ENCODE peak calls at places on chromosomes 16 and 17, in eight cellular contexts. C is colonic mucosa, D is LoVo, Z is GOT3, K is HTR-8/SVneo, T is MM.1S, M is amniotic stem cell, G is glutamatergic neuron. W is an unnamed sample.

GRCh38 chr17:45221081-45221996 is at the start of gene FMNL1:
- DNase-seq in M (no peak), D (no peak), T (peak), Z (no peak), C (peak), K (no peak), G (peak), W (no peak)

GRCh38 chr17:78884876-78885667 is 17.9 kb downstream of the CEP295NL start:
- DNase-seq in G (no peak), K (no peak), C (no peak), M (no peak), Z (no peak), D (no peak), T (no peak), W (no peak)

GRCh38 chr17:6479626-6480324 is 35.5 kb downstream of the PIMREG start:
- DNase-seq in K (no peak), D (no peak), M (no peak), C (no peak), T (no peak), Z (no peak), G (no peak), W (no peak)

GRCh38 chr16:72856797-72857196 is 191.1 kb downstream of the ZFHX3 start:
- DNase-seq in T (no peak), D (no peak), M (no peak), C (no peak), K (peak), G (peak), Z (no peak), W (no peak)

GRCh38 chr17:53719229-53719628 is 103.5 kb upstream of the KIF2B start:
- DNase-seq in C (no peak), M (no peak), K (no peak), Z (no peak), D (no peak), T (no peak), G (no peak), W (no peak)

GRCh38 chr17:44757045-44757917 is 1.5 kb upstream of the ADAM11 start:
- DNase-seq in K (no peak), Z (no peak), M (no peak), C (no peak), G (no peak), D (no peak), T (no peak), W (no peak)

GRCh38 chr16:90019543-90020259 is 445 bp upstream of the DBNDD1 start:
- DNase-seq in T (peak), Z (no peak), D (peak), M (no peak), G (peak), C (peak), K (peak), W (no peak)

GRCh38 chr16:87174061-87174460 is 143.1 kb downstream of the C16orf95 start:
- DNase-seq in T (no peak), M (no peak), G (no peak), C (no peak), K (no peak), D (no peak), Z (no peak), W (no peak)

GRCh38 chr17:77707546-77707945 is 251.0 kb upstream of the TNRC6C start:
- DNase-seq in Z (no peak), T (no peak), D (no peak), C (peak), K (no peak), M (no peak), G (no peak), W (no peak)

GRCh38 chr17:45942284-45942683 is 47.9 kb downstream of the MAPT start:
- DNase-seq in G (peak), C (no peak), K (no peak), M (no peak), Z (no peak), D (no peak), T (no peak), W (no peak)

GRCh38 chr17:2855063-2855600 is 58.9 kb downstream of the RAP1GAP2 start:
- DNase-seq in G (no peak), K (no peak), D (no peak), M (no peak), Z (no peak), C (no peak), T (no peak), W (no peak)

GRCh38 chr16:78045865-78046581 is 23.7 kb downstream of the CLEC3A start:
- DNase-seq in M (no peak), K (peak), C (peak), D (no peak), G (peak), Z (no peak), T (no peak), W (no peak)

GRCh38 chr17:80080081-80080480 is 21.3 kb upstream of the GAA start:
- DNase-seq in T (no peak), D (no peak), G (no peak), K (no peak), C (no peak), M (no peak), Z (no peak), W (no peak)

GRCh38 chr17:64133546-64134215 is 3.7 kb upstream of the ERN1 start:
- DNase-seq in D (peak), G (no peak), Z (no peak), M (peak), C (no peak), K (peak), T (peak), W (peak)

GRCh38 chr17:76805319-76805718 is 62.9 kb upstream of the MGAT5B start:
- DNase-seq in T (no peak), G (no peak), M (no peak), Z (no peak), C (no peak), K (no peak), D (peak), W (no peak)

GRCh38 chr16:72317378-72317777 is 145.4 kb upstream of the PMFBP1 start:
- DNase-seq in C (no peak), G (no peak), Z (no peak), K (no peak), M (no peak), T (no peak), D (no peak), W (no peak)

GRCh38 chr17:82536220-82537201 is 17.0 kb downstream of the FOXK2 start:
- DNase-seq in Z (no peak), G (no peak), K (no peak), C (peak), D (no peak), T (peak), M (peak), W (no peak)

GRCh38 chr17:79702550-79703236 is 28.1 kb upstream of the ENPP7 start:
- DNase-seq in D (no peak), T (no peak), M (no peak), C (no peak), G (no peak), Z (no peak), K (no peak), W (no peak)

GRCh38 chr17:40646791-40647548 is 648 bp downstream of the SMARCE1 start:
- DNase-seq in T (peak), G (peak), Z (no peak), D (peak), K (no peak), C (no peak), M (no peak), W (no peak)

GRCh38 chr16:3578610-3579551 is 1.7 kb upstream of the NLRC3 start:
- DNase-seq in M (no peak), C (no peak), Z (no peak), K (peak), T (peak), G (no peak), D (no peak), W (no peak)

GRCh38 chr17:43026610-43027009 is 1.6 kb downstream of the RND2 start:
- DNase-seq in T (no peak), M (no peak), D (no peak), C (no peak), Z (no peak), G (no peak), K (no peak), W (no peak)

GRCh38 chr16:60675022-60675421 is 1361.2 kb downstream of the CDH8 start:
- DNase-seq in D (no peak), T (no peak), K (no peak), Z (no peak), M (no peak), C (no peak), G (no peak), W (no peak)

GRCh38 chr16:89185062-89185751 is 13.7 kb downstream of the CDH15 start:
- DNase-seq in T (no peak), C (peak), G (no peak), D (no peak), K (no peak), Z (no peak), M (no peak), W (no peak)

GRCh38 chr16:58661199-58661830 is 23.3 kb downstream of the SLC38A7 start:
- DNase-seq in G (peak), M (peak), K (peak), D (peak), Z (no peak), C (peak), T (peak), W (peak)

GRCh38 chr17:81923302-81924260 is 4.0 kb downstream of the MAFG start:
- DNase-seq in D (no peak), G (peak), K (no peak), Z (peak), C (peak), T (peak), M (peak), W (no peak)

GRCh38 chr16:62298567-62298966 is 262.3 kb upstream of the CDH8 start:
- DNase-seq in K (no peak), Z (no peak), M (no peak), C (no peak), G (no peak), D (no peak), T (no peak), W (no peak)

GRCh38 chr16:22007509-22008214 is at the start of gene MOSMO:
- DNase-seq in G (peak), Z (peak), K (peak), D (peak), C (peak), T (peak), M (no peak), W (no peak)

GRCh38 chr17:13002761-13003453 is 14.9 kb downstream of the ELAC2 start:
- DNase-seq in Z (no peak), C (peak), M (peak), K (peak), T (peak), D (peak), G (peak), W (no peak)

GRCh38 chr17:78230996-78231931 is at the start of gene TMEM235:
- DNase-seq in C (no peak), M (no peak), K (no peak), Z (no peak), G (no peak), T (no peak), D (no peak), W (no peak)

GRCh38 chr16:55041540-55042234 is 111.0 kb downstream of the IRX5 start:
- DNase-seq in C (no peak), K (no peak), G (no peak), M (no peak), D (no peak), T (no peak), Z (no peak), W (no peak)

GRCh38 chr17:81153340-81153803 is 11.9 kb upstream of the PVALEF start:
- DNase-seq in K (no peak), T (peak), G (peak), D (no peak), C (no peak), M (no peak), Z (no peak), W (no peak)

GRCh38 chr16:50273888-50274770 is 7.8 kb downstream of the ADCY7 start:
- DNase-seq in T (peak), C (peak), M (no peak), K (no peak), G (no peak), Z (no peak), D (no peak), W (no peak)

GRCh38 chr17:37490022-37490587 is 414 bp downstream of the DUSP14 start:
- DNase-seq in G (peak), K (peak), C (peak), Z (peak), T (peak), M (peak), D (peak), W (no peak)

GRCh38 chr17:65756760-65757159 is 195.3 kb upstream of the AXIN2 start:
- DNase-seq in Z (no peak), M (no peak), T (no peak), G (no peak), K (no peak), D (no peak), C (no peak), W (no peak)

GRCh38 chr16:73228649-73229048 is 180.7 kb upstream of the ZFHX3 start:
- DNase-seq in G (no peak), Z (no peak), T (no peak), K (no peak), D (no peak), C (no peak), M (peak), W (no peak)

GRCh38 chr17:34895388-34895787 is 65.9 kb downstream of the CCT6B start:
- DNase-seq in K (no peak), C (no peak), M (no peak), T (no peak), Z (no peak), D (no peak), G (no peak), W (no peak)

GRCh38 chr16:85718153-85718477 is 29.4 kb upstream of the GINS2 start:
- DNase-seq in C (no peak), G (no peak), K (no peak), T (no peak), D (no peak), M (no peak), Z (no peak), W (no peak)

GRCh38 chr17:14014647-14015046 is 54.7 kb upstream of the COX10 start:
- DNase-seq in C (no peak), Z (no peak), K (no peak), M (no peak), D (no peak), G (no peak), T (no peak), W (no peak)